ENCODE peak calls at places on chromosomes 7 and 10, in four cellular contexts. One of them, this sample, is unnamed.

GRCh38 chr7:99171731-99172130 is 27.8 kb upstream of the SMURF1 start:
- DNase-seq in lower leg skin: no peak
- DNase-seq in cardiac muscle cell: no peak
- DNase-seq in choroid plexus epithelial cell: peak
- DNase-seq in this sample: no peak

GRCh38 chr10:110304394-110304779 is 333 bp downstream of the SMNDC1 start:
- DNase-seq in choroid plexus epithelial cell: peak
- DNase-seq in lower leg skin: no peak
- DNase-seq in cardiac muscle cell: peak
- DNase-seq in this sample: peak

GRCh38 chr10:26455567-26456315 is 17.6 kb downstream of the APBB1IP start:
- DNase-seq in choroid plexus epithelial cell: no peak
- DNase-seq in cardiac muscle cell: no peak
- DNase-seq in lower leg skin: no peak
- DNase-seq in this sample: no peak

GRCh38 chr10:2985729-2986232 is 81.6 kb upstream of the PFKP start:
- DNase-seq in cardiac muscle cell: no peak
- DNase-seq in lower leg skin: no peak
- DNase-seq in choroid plexus epithelial cell: peak
- DNase-seq in this sample: no peak

GRCh38 chr10:122307669-122308486 is 36.8 kb downstream of the BTBD16 start:
- DNase-seq in choroid plexus epithelial cell: peak
- DNase-seq in lower leg skin: peak
- DNase-seq in cardiac muscle cell: peak
- DNase-seq in this sample: no peak

GRCh38 chr7:150444674-150445365 is 5.6 kb upstream of the GIMAP8 start:
- DNase-seq in choroid plexus epithelial cell: no peak
- DNase-seq in cardiac muscle cell: no peak
- DNase-seq in lower leg skin: no peak
- DNase-seq in this sample: no peak

GRCh38 chr10:844552-844951 is 87.0 kb downstream of the LARP4B start:
- DNase-seq in cardiac muscle cell: peak
- DNase-seq in lower leg skin: no peak
- DNase-seq in choroid plexus epithelial cell: peak
- DNase-seq in this sample: no peak

GRCh38 chr7:143290293-143290692 is 2.1 kb downstream of the CASP2 start:
- DNase-seq in choroid plexus epithelial cell: no peak
- DNase-seq in cardiac muscle cell: no peak
- DNase-seq in lower leg skin: no peak
- DNase-seq in this sample: no peak

GRCh38 chr7:42573904-42574692 is 337.1 kb upstream of the GLI3 start:
- DNase-seq in choroid plexus epithelial cell: peak
- DNase-seq in lower leg skin: no peak
- DNase-seq in cardiac muscle cell: peak
- DNase-seq in this sample: no peak

GRCh38 chr7:92723205-92723604 is 113.2 kb downstream of the CDK6 start:
- DNase-seq in choroid plexus epithelial cell: peak
- DNase-seq in lower leg skin: no peak
- DNase-seq in cardiac muscle cell: peak
- DNase-seq in this sample: no peak

GRCh38 chr10:46550795-46551700 is 5.4 kb downstream of the GPRIN2 start:
- DNase-seq in choroid plexus epithelial cell: no peak
- DNase-seq in cardiac muscle cell: no peak
- DNase-seq in lower leg skin: peak
- DNase-seq in this sample: no peak

GRCh38 chr7:30853576-30853975 is 58.1 kb upstream of the AQP1 start:
- DNase-seq in lower leg skin: no peak
- DNase-seq in cardiac muscle cell: no peak
- DNase-seq in choroid plexus epithelial cell: no peak
- DNase-seq in this sample: no peak

GRCh38 chr10:71205468-71205867 is 6.9 kb upstream of the UNC5B start:
- DNase-seq in choroid plexus epithelial cell: peak
- DNase-seq in cardiac muscle cell: peak
- DNase-seq in lower leg skin: no peak
- DNase-seq in this sample: no peak

GRCh38 chr10:112490543-112490942 is 43.5 kb downstream of the VTI1A start:
- DNase-seq in lower leg skin: no peak
- DNase-seq in choroid plexus epithelial cell: peak
- DNase-seq in cardiac muscle cell: peak
- DNase-seq in this sample: no peak

GRCh38 chr7:135825406-135825805 is 76.8 kb upstream of the FAM180A start:
- DNase-seq in lower leg skin: no peak
- DNase-seq in cardiac muscle cell: no peak
- DNase-seq in choroid plexus epithelial cell: no peak
- DNase-seq in this sample: no peak

GRCh38 chr10:91683976-91684375 is 51.1 kb upstream of the PPP1R3C start:
- DNase-seq in choroid plexus epithelial cell: peak
- DNase-seq in lower leg skin: no peak
- DNase-seq in cardiac muscle cell: peak
- DNase-seq in this sample: no peak

GRCh38 chr10:31172925-31173324 is 141.3 kb upstream of the ZNF438 start:
- DNase-seq in lower leg skin: no peak
- DNase-seq in cardiac muscle cell: no peak
- DNase-seq in choroid plexus epithelial cell: no peak
- DNase-seq in this sample: no peak

GRCh38 chr7:14394786-14395185 is 405.3 kb upstream of the ETV1 start:
- DNase-seq in cardiac muscle cell: no peak
- DNase-seq in lower leg skin: no peak
- DNase-seq in choroid plexus epithelial cell: no peak
- DNase-seq in this sample: no peak

GRCh38 chr7:102426268-102427031 is 6.9 kb upstream of the ORAI2 start:
- DNase-seq in lower leg skin: no peak
- DNase-seq in choroid plexus epithelial cell: no peak
- DNase-seq in cardiac muscle cell: no peak
- DNase-seq in this sample: peak

GRCh38 chr10:43160067-43160918 is 22.0 kb downstream of the CSGALNACT2 start:
- DNase-seq in cardiac muscle cell: peak
- DNase-seq in lower leg skin: no peak
- DNase-seq in choroid plexus epithelial cell: peak
- DNase-seq in this sample: no peak

GRCh38 chr10:99530108-99531025 is 2.4 kb upstream of the NKX2-3 start:
- DNase-seq in cardiac muscle cell: no peak
- DNase-seq in lower leg skin: no peak
- DNase-seq in choroid plexus epithelial cell: no peak
- DNase-seq in this sample: no peak
- H3K4me3 ChIP-seq in cardiac muscle cell: peak
- H3K4me3 ChIP-seq in lower leg skin: no peak
- H3K4me3 ChIP-seq in choroid plexus epithelial cell: no peak
- H3K4me3 ChIP-seq in this sample: no peak

DNA sequence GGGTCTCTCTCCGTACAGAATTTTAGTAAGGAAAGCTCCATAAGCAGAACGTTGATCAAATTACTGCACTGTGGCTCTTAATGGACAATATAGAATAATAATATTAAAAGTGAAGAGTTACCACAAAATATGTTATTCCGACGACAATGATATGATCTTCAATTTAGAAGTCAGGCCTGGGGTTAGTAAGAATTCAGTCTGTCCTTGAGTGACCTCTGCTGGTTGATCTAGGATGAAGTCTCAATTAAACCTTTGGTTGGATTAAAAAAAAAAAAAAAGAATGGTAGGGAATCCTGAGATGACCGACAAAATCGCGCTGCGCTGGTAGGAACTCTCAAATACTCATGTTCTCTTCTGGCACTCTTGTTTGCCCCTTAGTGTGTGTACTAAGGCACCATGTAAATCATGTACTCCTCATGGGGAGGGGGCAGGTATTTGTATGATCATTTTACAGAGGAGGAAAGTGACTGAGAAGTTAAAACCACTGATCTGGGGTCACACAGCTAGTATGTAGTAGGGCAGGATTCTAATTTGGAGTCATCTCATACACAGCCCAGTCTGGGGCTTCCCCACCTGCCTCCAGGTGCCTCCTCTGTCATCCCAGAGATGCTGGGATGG is 161.3 kb upstream of the NPVF start:
- DNase-seq in lower leg skin: no peak
- DNase-seq in cardiac muscle cell: peak
- DNase-seq in choroid plexus epithelial cell: peak
- DNase-seq in this sample: no peak
- TF ChIP-seq CTCF in lower leg skin: no peak
- TF ChIP-seq CTCF in cardiac muscle cell: peak
- TF ChIP-seq CTCF in choroid plexus epithelial cell: peak
- TF ChIP-seq CTCF in this sample: peak

GRCh38 chr10:126080879-126081331 is 184.5 kb downstream of the FANK1 start:
- DNase-seq in lower leg skin: no peak
- DNase-seq in choroid plexus epithelial cell: peak
- DNase-seq in cardiac muscle cell: peak
- DNase-seq in this sample: no peak
- H3K4me3 ChIP-seq in lower leg skin: no peak
- H3K4me3 ChIP-seq in choroid plexus epithelial cell: peak
- H3K4me3 ChIP-seq in cardiac muscle cell: no peak
- H3K4me3 ChIP-seq in this sample: no peak

DNA sequence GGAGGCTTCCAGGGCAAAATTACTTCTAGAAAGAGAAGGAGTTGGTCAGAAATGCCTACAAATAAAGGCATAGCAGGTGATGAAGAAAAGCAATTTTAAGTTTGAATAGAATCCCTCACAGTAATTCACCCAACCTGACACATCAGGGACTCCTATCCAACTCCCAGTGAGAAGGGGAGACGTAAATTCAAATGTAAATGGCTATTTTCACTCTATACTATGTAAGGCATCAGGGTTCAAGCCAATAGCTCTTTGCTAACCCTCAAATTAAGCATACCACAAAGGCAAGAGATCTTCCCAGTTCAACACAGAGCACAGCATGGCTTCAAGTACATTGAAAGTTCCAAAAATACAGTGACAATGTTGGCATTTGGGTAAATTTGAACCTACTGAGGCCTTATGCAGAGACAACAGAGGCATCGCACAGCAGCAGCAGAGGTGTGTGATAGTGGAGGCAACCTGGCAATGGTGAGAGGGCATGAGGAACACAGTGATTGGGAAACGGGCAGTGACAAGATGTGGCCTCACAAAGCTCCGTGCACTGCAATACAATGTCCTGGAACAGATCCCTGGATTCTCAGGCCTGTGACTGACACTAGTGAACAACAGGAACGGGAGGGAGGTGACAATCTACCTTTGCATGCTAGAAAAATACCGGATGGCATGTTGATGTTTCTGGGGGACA is 95.7 kb downstream of the VSTM2A start:
- DNase-seq in choroid plexus epithelial cell: no peak
- DNase-seq in cardiac muscle cell: no peak
- DNase-seq in lower leg skin: no peak
- DNase-seq in this sample: no peak
- TF ChIP-seq CTCF in choroid plexus epithelial cell: no peak
- TF ChIP-seq CTCF in cardiac muscle cell: no peak
- TF ChIP-seq CTCF in lower leg skin: no peak
- TF ChIP-seq CTCF in this sample: no peak